ENCODE peak calls at places on chromosomes 11 and 22, in six cellular contexts. W, J, Y, V, B and M are unnamed samples. For H3K9me3 and H3K27me3, the result is how much of the 10 kb centered on the place peaks cover.

GRCh38 chr11:22079133-22079847 is 113.6 kb upstream of the ANO5 start:
- DNase-seq in W (no peak), J (no peak), Y (no peak), V (no peak), B (peak), M (no peak)

GRCh38 chr11:125990244-125990643 is 44.4 kb downstream of the VSIG10L2 start:
- DNase-seq in W (peak), J (peak), Y (no peak), V (peak), B (no peak), M (no peak)

GRCh38 chr11:76624515-76625379 is 45.8 kb downstream of the LRRC32 start:
- DNase-seq in W (no peak), J (no peak), Y (peak), V (no peak), B (peak), M (no peak)

GRCh38 chr11:135008001-135008405 is 596.0 kb upstream of the B3GAT1 start:
- DNase-seq in W (no peak), J (no peak), Y (peak), V (no peak), B (no peak), M (no peak)

GRCh38 chr22:45677060-45677459 is 5.4 kb downstream of the ATXN10 start:
- DNase-seq in W (no peak), J (no peak), Y (no peak), V (no peak), B (no peak), M (no peak)

GRCh38 chr11:67489860-67490726 is 7.3 kb downstream of the AIP start:
- DNase-seq in W (no peak), J (no peak), Y (no peak), V (no peak), B (no peak), M (no peak)

GRCh38 chr11:70544774-70545625 is 146.7 kb downstream of the CTTN start:
- DNase-seq in W (no peak), J (no peak), Y (no peak), V (peak), B (no peak), M (no peak)

GRCh38 chr11:63814383-63814736 is 1.1 kb downstream of the SPINDOC start:
- DNase-seq in W (no peak), J (no peak), Y (no peak), V (no peak), B (no peak), M (no peak)

GRCh38 chr11:87879118-87879517 is 296.1 kb downstream of the RAB38 start:
- DNase-seq in W (no peak), J (no peak), Y (no peak), V (no peak), B (no peak), M (no peak)

GRCh38 chr22:37741312-37741795 is 44.5 kb downstream of the TRIOBP start:
- DNase-seq in W (peak), J (peak), Y (peak), V (peak), B (peak), M (peak)

GRCh38 chr22:31241200-31241599 is 29.1 kb downstream of the LIMK2 start:
- DNase-seq in W (no peak), J (no peak), Y (peak), V (no peak), B (no peak), M (no peak)

GRCh38 chr11:67040147-67040546 is 16.5 kb upstream of the RHOD start:
- DNase-seq in W (no peak), J (no peak), Y (no peak), V (no peak), B (no peak), M (no peak)

GRCh38 chr22:18130699-18131429 is 19.1 kb upstream of the USP18 start:
- DNase-seq in W (no peak), J (no peak), Y (no peak), V (no peak), B (no peak), M (no peak)

GRCh38 chr11:32008879-32009548 is 81.9 kb upstream of the RCN1 start:
- DNase-seq in W (no peak), J (no peak), Y (no peak), V (no peak), B (no peak), M (no peak)

GRCh38 chr11:9689721-9690120 is 25.8 kb downstream of the SWAP70 start:
- DNase-seq in W (no peak), J (no peak), Y (no peak), V (no peak), B (no peak), M (no peak)

DNA sequence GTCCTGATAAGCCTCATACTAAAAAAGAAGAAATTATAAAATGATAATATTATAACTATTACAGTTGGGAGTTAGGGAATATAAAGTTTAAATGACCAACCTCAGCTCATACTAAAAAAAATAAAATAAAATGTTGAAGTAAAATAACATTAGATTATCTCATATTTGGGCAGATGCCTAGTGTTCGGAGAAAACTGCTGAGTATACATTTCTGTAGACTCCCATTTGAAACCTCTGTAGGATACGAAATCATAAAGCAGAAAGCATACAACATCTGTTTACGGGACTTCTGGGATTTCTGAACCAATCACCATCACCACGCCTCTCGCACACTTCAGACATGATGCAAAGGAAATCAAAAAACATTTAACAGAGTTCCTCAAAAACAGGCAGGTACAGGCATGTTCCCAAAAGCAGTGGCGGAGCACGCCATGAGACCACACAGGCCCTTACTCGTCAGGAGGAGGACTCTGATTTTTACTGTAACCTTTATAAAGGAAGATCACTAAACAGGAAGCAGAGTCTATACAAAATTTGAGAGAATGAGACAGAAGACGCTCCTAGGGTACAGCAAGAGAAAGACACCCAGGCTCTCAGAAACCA is 8.6 kb downstream of the ZNF195 start:
- DNase-seq in W (no peak), J (no peak), Y (no peak), V (no peak), B (no peak), M (no peak)
- H3K9me3 ChIP-seq in W (under half), J (under half), Y (under half), V (under half), B (under half), M (under half)

GRCh38 chr11:8192896-8193209 is 24.0 kb upstream of the RIC3 start:
- DNase-seq in W (no peak), J (no peak), Y (no peak), V (no peak), B (no peak), M (no peak)
- TF ChIP-seq CTCF in W (no peak), J (no peak), Y (no peak), V (no peak), B (no peak), M (no peak)

GRCh38 chr11:95699631-95700470 is 89.7 kb downstream of the FAM76B start:
- DNase-seq in W (no peak), J (no peak), Y (no peak), V (no peak), B (no peak), M (no peak)

GRCh38 chr11:95704865-95705264 is 84.7 kb downstream of the FAM76B start:
- DNase-seq in W (peak), J (peak), Y (no peak), V (no peak), B (no peak), M (no peak)

GRCh38 chr11:95705485-95706124 is 84.0 kb downstream of the FAM76B start:
- DNase-seq in W (peak), J (peak), Y (peak), V (peak), B (peak), M (peak)

GRCh38 chr11:95700471-95700817 is 89.1 kb downstream of the FAM76B start:
- DNase-seq in W (no peak), J (no peak), Y (no peak), V (no peak), B (no peak), M (no peak)

DNA sequence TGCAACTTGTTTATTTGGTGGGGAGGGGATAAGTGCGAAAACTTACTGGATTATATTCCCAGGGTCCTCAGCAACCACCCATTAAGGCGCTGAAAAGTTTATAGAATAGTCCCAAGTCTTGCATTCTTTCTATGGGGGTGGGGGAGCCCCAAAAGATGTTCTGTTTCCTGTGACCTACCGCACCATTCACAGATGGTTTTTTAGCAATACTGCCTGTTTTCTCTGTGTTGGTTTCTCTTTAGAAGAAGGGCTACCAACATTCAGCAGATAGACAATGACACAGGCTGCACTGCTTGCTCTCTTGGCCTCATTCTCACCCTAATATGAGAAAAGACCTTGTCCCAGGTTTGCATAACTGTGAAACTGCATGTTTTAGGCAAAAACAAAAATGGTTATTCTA is 86.5 kb downstream of the FAM76B start:
- DNase-seq in W (no peak), J (no peak), Y (no peak), V (no peak), B (no peak), M (no peak)
- H3K27me3 ChIP-seq in W (under half), J (under half), Y (under half), V (under half), B (under half), M (under half)

DNA sequence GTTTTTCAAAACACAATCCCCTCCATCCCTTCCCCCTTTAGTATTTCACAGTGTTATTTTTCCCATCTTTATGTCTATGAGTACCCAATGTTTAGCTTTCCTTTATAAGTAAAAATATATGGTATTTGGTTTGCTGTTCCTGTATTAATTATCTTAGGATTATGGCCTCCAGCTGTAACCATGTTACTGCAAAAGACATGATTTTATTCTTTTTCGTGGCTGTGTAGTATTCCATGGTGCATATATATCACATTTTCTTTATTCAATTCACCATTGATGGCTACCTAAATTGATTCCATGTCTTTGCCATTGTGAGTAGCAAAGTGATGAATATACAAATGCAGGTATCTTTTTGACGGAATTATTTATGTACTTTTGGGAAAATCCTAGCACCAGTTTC is 346.4 kb upstream of the CNTN5 start:
- DNase-seq in W (no peak), J (no peak), Y (no peak), V (no peak), B (no peak), M (no peak)
- H3K9me3 ChIP-seq in W (under half), J (under half), Y (under half), V (under half), B (under half), M (under half)

GRCh38 chr11:104823638-104824037 is 74.6 kb downstream of the CASP12 start:
- DNase-seq in W (no peak), J (no peak), Y (no peak), V (no peak), B (no peak), M (no peak)
- TF ChIP-seq CTCF in W (no peak), J (no peak), Y (no peak), V (no peak), B (no peak), M (no peak)

GRCh38 chr11:17471501-17471900 is 5.1 kb downstream of the ABCC8 start:
- DNase-seq in W (no peak), J (no peak), Y (peak), V (no peak), B (no peak), M (no peak)

GRCh38 chr11:17473071-17473744 is 3.4 kb downstream of the ABCC8 start:
- DNase-seq in W (no peak), J (no peak), Y (peak), V (no peak), B (peak), M (no peak)

GRCh38 chr11:17469998-17470397 is 6.6 kb downstream of the ABCC8 start:
- DNase-seq in W (no peak), J (no peak), Y (no peak), V (no peak), B (no peak), M (no peak)

GRCh38 chr11:17475666-17476316 is 854 bp downstream of the ABCC8 start:
- DNase-seq in W (no peak), J (no peak), Y (no peak), V (no peak), B (peak), M (no peak)

DNA sequence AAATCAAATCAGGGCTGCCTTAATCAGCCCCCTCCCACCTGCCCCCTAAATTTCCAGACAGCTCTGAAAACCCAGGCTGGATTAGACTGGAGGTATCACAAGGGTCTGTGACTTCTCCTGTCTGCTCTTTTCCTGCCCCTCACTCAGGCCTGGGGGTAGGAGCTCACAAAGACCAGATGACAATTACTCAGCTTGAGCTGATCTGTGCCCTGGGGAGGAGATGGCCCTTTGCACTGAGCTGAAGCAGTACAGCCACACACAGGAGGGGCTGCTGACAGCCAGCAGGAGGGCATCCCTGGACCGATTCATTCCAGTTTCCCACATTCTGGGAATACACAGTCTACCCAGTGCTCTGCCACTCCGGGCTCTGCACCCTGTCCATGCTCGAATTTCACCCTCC is 4.2 kb downstream of the ABCC8 start:
- DNase-seq in W (no peak), J (no peak), Y (no peak), V (no peak), B (no peak), M (no peak)
- H3K27me3 ChIP-seq in W (under half), J (under half), Y (under half), V (under half), B (under half), M (under half)

GRCh38 chr22:49457946-49458707 is 369.5 kb downstream of the BRD1 start:
- DNase-seq in W (no peak), J (no peak), Y (no peak), V (no peak), B (no peak), M (no peak)
- H3K9me3 ChIP-seq in W (under half), J (under half), Y (under half), V (under half), B (under half), M (half or more)